ENCODE peak calls at places on chromosomes 4 and X, in six cellular contexts. H is left lung, S is H9, M is fibroblast of lung, L is brain microvascular endothelial cell, O is HCT116. Z is an unnamed sample.

GRCh38 chr4:73726000-73726399 is 14.4 kb upstream of the CXCL8 start:
- DNase-seq in H (no peak), O (peak), M (peak), L (peak), S (no peak), Z (no peak)

GRCh38 chrX:87525771-87526229 is 8.2 kb downstream of the KLHL4 start:
- DNase-seq in H (no peak), M (peak), O (no peak), L (peak), S (no peak), Z (no peak)

GRCh38 chr4:138111462-138112000 is 130.6 kb downstream of the SLC7A11 start:
- DNase-seq in H (no peak), M (no peak), L (peak), O (peak), S (peak), Z (no peak)

GRCh38 chr4:40858946-40859345 is 109.2 kb downstream of the NSUN7 start:
- DNase-seq in O (no peak), H (no peak), L (no peak), S (no peak), M (no peak), Z (no peak)

GRCh38 chr4:132542228-132542627 is 606.9 kb upstream of the PCDH10 start:
- DNase-seq in H (peak), M (no peak), O (no peak), S (no peak), L (no peak), Z (no peak)

GRCh38 chr4:154119317-154119716 is 330.4 kb upstream of the SFRP2 start:
- DNase-seq in L (peak), O (no peak), M (no peak), S (peak), H (no peak), Z (no peak)

GRCh38 chr4:187276786-187277408 is 553.2 kb upstream of the FAT1 start:
- DNase-seq in H (no peak), O (no peak), M (peak), S (no peak), L (peak), Z (no peak)

GRCh38 chr4:122759639-122760310 is 27.3 kb downstream of the BBS12 start:
- DNase-seq in O (no peak), L (no peak), M (peak), S (no peak), H (no peak), Z (no peak)

GRCh38 chr4:150342945-150343344 is 239.0 kb upstream of the MAB21L2 start:
- DNase-seq in M (no peak), O (no peak), L (no peak), H (peak), S (no peak), Z (no peak)

GRCh38 chr4:181611033-181611711 is 632.0 kb upstream of the TENM3 start:
- DNase-seq in H (no peak), O (no peak), S (no peak), L (no peak), M (peak), Z (no peak)

GRCh38 chrX:51496501-51497291 is at the start of gene NUDT11:
- DNase-seq in S (peak), M (peak), L (peak), H (peak), O (no peak), Z (no peak)

GRCh38 chrX:142036111-142036510 is 132.4 kb downstream of the MAGEC1 start:
- DNase-seq in L (no peak), M (peak), S (no peak), O (no peak), H (no peak), Z (no peak)

GRCh38 chr4:69594382-69594781 is 45.1 kb downstream of the UGT2A2 start:
- DNase-seq in O (no peak), M (no peak), S (no peak), H (no peak), L (no peak), Z (no peak)

GRCh38 chrX:134688839-134689238 is 30.6 kb upstream of the PLAC1 start:
- DNase-seq in H (no peak), O (no peak), M (no peak), S (no peak), L (peak), Z (no peak)

GRCh38 chr4:8350841-8351461 is 81.4 kb downstream of the HTRA3 start:
- DNase-seq in L (no peak), H (peak), M (no peak), O (no peak), S (peak), Z (no peak)

GRCh38 chrX:118347131-118347530 is 1.2 kb downstream of the WDR44 start:
- DNase-seq in O (no peak), L (peak), M (peak), H (no peak), S (no peak), Z (no peak)

GRCh38 chrX:31237189-31237588 is 165.3 kb upstream of the FTHL17 start:
- DNase-seq in S (no peak), M (no peak), L (no peak), H (no peak), O (no peak), Z (no peak)

GRCh38 chr4:13641084-13641483 is 13.6 kb upstream of the BOD1L1 start:
- DNase-seq in S (no peak), H (no peak), O (no peak), L (no peak), M (no peak), Z (no peak)

GRCh38 chr4:76690906-76691275 is 207.1 kb downstream of the SOWAHB start:
- DNase-seq in L (no peak), O (no peak), M (peak), S (no peak), H (no peak), Z (no peak)

GRCh38 chrX:39263946-39264483 is 462.8 kb downstream of the MID1IP1 start:
- DNase-seq in L (no peak), M (no peak), H (no peak), O (no peak), S (no peak), Z (no peak)

Z was measured in thoracic aorta.